ENCODE peak calls at places on chromosome 19, in six cellular contexts. One of them, this sample, is unnamed.

GRCh38 chr19:22144394-22144793 is 52.4 kb downstream of the ZNF676 start:
- DNase-seq in GM04504: no peak
- DNase-seq in left lung: no peak
- DNase-seq in activated CD4-positive, alpha-beta T cell treated with anti-CD3 and anti-CD28 coated beads, Interleukin-2, amount 50 U/mL, for 1 hour: no peak
- DNase-seq in stimulated activated CD4-positive, alpha-beta T cell treated with anti-CD3 and anti-CD28 coated beads, Interleukin-12 subunit alpha, Interleukin-12 subunit beta, amount 100 ng/mL, for 4 hours: no peak
- DNase-seq in mesenchymal stem cell: peak
- DNase-seq in this sample: no peak

GRCh38 chr19:10565028-10565566 is 713 bp downstream of the KRI1 start:
- DNase-seq in GM04504: no peak
- DNase-seq in left lung: no peak
- DNase-seq in activated CD4-positive, alpha-beta T cell treated with anti-CD3 and anti-CD28 coated beads, Interleukin-2, amount 50 U/mL, for 1 hour: peak
- DNase-seq in stimulated activated CD4-positive, alpha-beta T cell treated with anti-CD3 and anti-CD28 coated beads, Interleukin-12 subunit alpha, Interleukin-12 subunit beta, amount 100 ng/mL, for 4 hours: peak
- DNase-seq in mesenchymal stem cell: peak
- DNase-seq in this sample: no peak

GRCh38 chr19:13118424-13119193 is 545 bp downstream of the NACC1 start:
- DNase-seq in GM04504: no peak
- DNase-seq in left lung: peak
- DNase-seq in activated CD4-positive, alpha-beta T cell treated with anti-CD3 and anti-CD28 coated beads, Interleukin-2, amount 50 U/mL, for 1 hour: no peak
- DNase-seq in stimulated activated CD4-positive, alpha-beta T cell treated with anti-CD3 and anti-CD28 coated beads, Interleukin-12 subunit alpha, Interleukin-12 subunit beta, amount 100 ng/mL, for 4 hours: peak
- DNase-seq in mesenchymal stem cell: peak
- DNase-seq in this sample: no peak

GRCh38 chr19:6224308-6224675 is 55.5 kb downstream of the MLLT1 start:
- DNase-seq in GM04504: no peak
- DNase-seq in left lung: peak
- DNase-seq in activated CD4-positive, alpha-beta T cell treated with anti-CD3 and anti-CD28 coated beads, Interleukin-2, amount 50 U/mL, for 1 hour: no peak
- DNase-seq in stimulated activated CD4-positive, alpha-beta T cell treated with anti-CD3 and anti-CD28 coated beads, Interleukin-12 subunit alpha, Interleukin-12 subunit beta, amount 100 ng/mL, for 4 hours: no peak
- DNase-seq in mesenchymal stem cell: no peak
- DNase-seq in this sample: no peak

GRCh38 chr19:6087074-6087506 is 23.2 kb downstream of the RFX2 start:
- DNase-seq in GM04504: no peak
- DNase-seq in left lung: no peak
- DNase-seq in activated CD4-positive, alpha-beta T cell treated with anti-CD3 and anti-CD28 coated beads, Interleukin-2, amount 50 U/mL, for 1 hour: no peak
- DNase-seq in stimulated activated CD4-positive, alpha-beta T cell treated with anti-CD3 and anti-CD28 coated beads, Interleukin-12 subunit alpha, Interleukin-12 subunit beta, amount 100 ng/mL, for 4 hours: no peak
- DNase-seq in mesenchymal stem cell: no peak
- DNase-seq in this sample: no peak

GRCh38 chr19:47109177-47109540 is 4.4 kb downstream of the ZC3H4 start:
- DNase-seq in GM04504: no peak
- DNase-seq in left lung: no peak
- DNase-seq in activated CD4-positive, alpha-beta T cell treated with anti-CD3 and anti-CD28 coated beads, Interleukin-2, amount 50 U/mL, for 1 hour: no peak
- DNase-seq in stimulated activated CD4-positive, alpha-beta T cell treated with anti-CD3 and anti-CD28 coated beads, Interleukin-12 subunit alpha, Interleukin-12 subunit beta, amount 100 ng/mL, for 4 hours: no peak
- DNase-seq in mesenchymal stem cell: no peak
- DNase-seq in this sample: no peak

GRCh38 chr19:29505034-29505824 is 20.6 kb upstream of the VSTM2B start:
- DNase-seq in GM04504: no peak
- DNase-seq in left lung: peak
- DNase-seq in activated CD4-positive, alpha-beta T cell treated with anti-CD3 and anti-CD28 coated beads, Interleukin-2, amount 50 U/mL, for 1 hour: no peak
- DNase-seq in stimulated activated CD4-positive, alpha-beta T cell treated with anti-CD3 and anti-CD28 coated beads, Interleukin-12 subunit alpha, Interleukin-12 subunit beta, amount 100 ng/mL, for 4 hours: no peak
- DNase-seq in mesenchymal stem cell: no peak
- DNase-seq in this sample: no peak

GRCh38 chr19:48873476-48874308 is 1.5 kb downstream of the PPP1R15A start:
- DNase-seq in GM04504: no peak
- DNase-seq in left lung: no peak
- DNase-seq in activated CD4-positive, alpha-beta T cell treated with anti-CD3 and anti-CD28 coated beads, Interleukin-2, amount 50 U/mL, for 1 hour: no peak
- DNase-seq in stimulated activated CD4-positive, alpha-beta T cell treated with anti-CD3 and anti-CD28 coated beads, Interleukin-12 subunit alpha, Interleukin-12 subunit beta, amount 100 ng/mL, for 4 hours: no peak
- DNase-seq in mesenchymal stem cell: peak
- DNase-seq in this sample: no peak